ENCODE peak calls at places on chromosomes 6 and 20, in nine cellular contexts. M is NCI-H1092; P is hypothalamus; G is HCEC 1CT; E is activated naive CD8-positive, alpha-beta T cell treated with anti-CD3 and anti-CD28 coated beads, Interleukin-2, amount 50 U/mL, for 24 hours; K is memory B cell; F is left lobe of liver; B is adrenal gland; N is tibial artery. I is an unnamed sample.

GRCh38 chr6:37820713-37821069 is 1.2 kb downstream of the ZFAND3 start:
- DNase-seq in N (no peak), M (no peak), B (no peak), K (no peak), P (no peak), F (no peak), E (no peak), G (no peak), I (no peak)

GRCh38 chr20:42432931-42433330 is 756.8 kb downstream of the PTPRT start:
- DNase-seq in K (no peak), M (no peak), B (no peak), P (no peak), E (no peak), N (peak), G (no peak), F (no peak), I (no peak)

GRCh38 chr20:40636486-40636885 is 52.5 kb downstream of the MAFB start:
- DNase-seq in B (no peak), F (peak), G (no peak), N (no peak), M (no peak), E (no peak), K (no peak), P (no peak), I (no peak)

GRCh38 chr6:49462071-49462470 is 982 bp downstream of the MMUT start:
- DNase-seq in P (no peak), K (no peak), M (no peak), B (no peak), G (no peak), E (no peak), N (no peak), F (no peak), I (no peak)

GRCh38 chr20:58040447-58041290 is 187.8 kb downstream of the ANKRD60 start:
- DNase-seq in F (no peak), E (no peak), G (no peak), K (no peak), B (no peak), N (no peak), P (no peak), M (no peak), I (no peak)

GRCh38 chr6:23511797-23512196 is 614.2 kb upstream of the NRSN1 start:
- DNase-seq in B (no peak), G (no peak), E (no peak), N (no peak), F (no peak), K (no peak), P (no peak), M (no peak), I (no peak)

GRCh38 chr6:36323062-36323461 is 13.6 kb downstream of the BNIP5 start:
- DNase-seq in F (no peak), K (no peak), B (no peak), N (no peak), M (no peak), G (no peak), E (no peak), P (no peak), I (no peak)

GRCh38 chr6:56719310-56719709 is 76.6 kb upstream of the DST start:
- DNase-seq in B (no peak), P (no peak), F (no peak), E (no peak), M (no peak), K (no peak), N (no peak), G (peak), I (no peak)

GRCh38 chr6:149342525-149342924 is 25.0 kb downstream of the TAB2 start:
- DNase-seq in M (no peak), K (peak), F (no peak), E (no peak), P (no peak), N (no peak), B (no peak), G (no peak), I (no peak)

GRCh38 chr6:11231108-11231463 is 1.4 kb downstream of the NEDD9 start:
- DNase-seq in G (no peak), E (no peak), B (no peak), F (no peak), M (no peak), P (no peak), N (no peak), K (no peak), I (no peak)

GRCh38 chr6:108653864-108654402 is 93.2 kb downstream of the FOXO3 start:
- DNase-seq in F (peak), G (peak), N (peak), K (no peak), P (no peak), E (no peak), B (no peak), M (no peak), I (no peak)

GRCh38 chr20:58571341-58571941 is 56.2 kb upstream of the APCDD1L start:
- DNase-seq in F (no peak), E (no peak), P (no peak), N (no peak), K (no peak), B (no peak), G (no peak), M (no peak), I (no peak)

GRCh38 chr6:159655409-159655988 is 37.5 kb downstream of the SOD2 start:
- DNase-seq in G (no peak), K (no peak), M (no peak), F (no peak), E (no peak), N (no peak), B (no peak), P (no peak), I (no peak)

GRCh38 chr6:21455071-21455470 is 138.5 kb upstream of the SOX4 start:
- DNase-seq in F (no peak), M (peak), B (no peak), P (no peak), G (no peak), K (no peak), E (no peak), N (no peak), I (no peak)

GRCh38 chr6:72620866-72621242 is 1.0 kb upstream of the KCNQ5 start:
- DNase-seq in E (peak), N (no peak), M (no peak), B (no peak), G (no peak), F (no peak), K (no peak), P (no peak), I (no peak)

GRCh38 chr20:31842471-31843157 is 2.8 kb downstream of the FOXS1 start:
- DNase-seq in G (peak), M (no peak), N (no peak), K (no peak), F (no peak), B (no peak), P (no peak), E (no peak), I (no peak)

GRCh38 chr20:23396961-23397620 is 24.2 kb downstream of the NAPB start:
- DNase-seq in K (no peak), E (no peak), N (no peak), G (no peak), M (peak), F (no peak), P (no peak), B (peak), I (peak)

GRCh38 chr6:44631968-44632367 is 244.5 kb downstream of the CDC5L start:
- DNase-seq in K (no peak), P (no peak), B (no peak), N (no peak), M (no peak), E (no peak), G (no peak), F (no peak), I (no peak)

GRCh38 chr6:169677096-169677495 is 24.7 kb downstream of the WDR27 start:
- DNase-seq in F (no peak), B (no peak), M (no peak), P (no peak), G (no peak), E (no peak), K (no peak), N (no peak), I (no peak)

GRCh38 chr6:113662688-113663333 is 194.3 kb upstream of the MARCKS start:
- DNase-seq in G (no peak), M (no peak), E (no peak), B (no peak), F (no peak), N (no peak), P (no peak), K (no peak), I (no peak)

GRCh38 chr6:47138046-47138445 is 95.9 kb upstream of the ADGRF1 start:
- DNase-seq in E (no peak), N (no peak), G (no peak), P (no peak), K (no peak), F (no peak), M (no peak), B (no peak), I (no peak)

GRCh38 chr6:35042041-35042440 is 99.1 kb downstream of the TCP11 start:
- DNase-seq in B (no peak), G (no peak), E (no peak), F (no peak), N (peak), M (no peak), P (no peak), K (no peak), I (no peak)

GRCh38 chr6:68235192-68235812 is 399.8 kb upstream of the ADGRB3 start:
- DNase-seq in P (no peak), G (peak), K (no peak), E (no peak), B (no peak), F (no peak), M (no peak), N (no peak), I (no peak)

GRCh38 chr6:116278478-116278822 is 1.3 kb downstream of the TSPYL1 start:
- DNase-seq in G (no peak), E (no peak), N (no peak), B (no peak), P (no peak), K (no peak), F (no peak), M (no peak), I (no peak)

GRCh38 chr6:6843057-6843627 is 254.6 kb downstream of the LY86 start:
- DNase-seq in G (peak), N (no peak), F (no peak), M (no peak), K (no peak), P (no peak), E (no peak), B (no peak), I (no peak)

GRCh38 chr6:11712760-11713159 is 65.8 kb downstream of the ADTRP start:
- DNase-seq in M (no peak), F (no peak), G (no peak), P (no peak), B (peak), K (no peak), E (peak), N (peak), I (no peak)

GRCh38 chr6:43716099-43716498 is 28.5 kb upstream of the MRPS18A start:
- DNase-seq in K (no peak), P (no peak), M (peak), G (no peak), B (no peak), F (no peak), N (no peak), E (no peak), I (peak)